ENCODE peak calls at places on chromosomes 13 and 19, in nine cellular contexts. N, D, M, W, B, X, E, A and Y are unnamed samples.

GRCh38 chr13:74218291-74218690 is 84.1 kb upstream of the KLF12 start:
- DNase-seq in M (no peak), W (no peak), D (no peak), E (no peak), N (no peak), B (no peak), X (no peak), A (no peak), Y (no peak)

GRCh38 chr13:45167611-45168554 is 33.0 kb downstream of the KCTD4 start:
- DNase-seq in N (no peak), B (peak; percentile 33), D (peak; percentile 47), M (no peak), X (no peak), A (no peak), E (no peak), W (no peak), Y (no peak)

GRCh38 chr19:49165865-49166301 is 8.3 kb downstream of the TRPM4 start:
- DNase-seq in W (no peak), B (no peak), N (no peak), D (no peak), X (no peak), E (no peak), M (no peak), A (no peak), Y (no peak)

GRCh38 chr19:29324717-29325116 is 111.8 kb upstream of the UQCRFS1 start:
- DNase-seq in D (no peak), N (no peak), E (no peak), A (no peak), X (no peak), W (no peak), M (no peak), B (no peak), Y (no peak)

GRCh38 chr19:35703343-35703742 is 1.0 kb upstream of the ZBTB32 start:
- DNase-seq in W (no peak), E (no peak), N (no peak), B (peak; percentile 23), D (no peak), A (no peak), X (no peak), M (no peak), Y (no peak)

GRCh38 chr19:19538767-19539166 is 702 bp downstream of the CILP2 start:
- DNase-seq in D (no peak), W (no peak), A (peak; percentile 43), X (no peak), E (no peak), M (no peak), N (no peak), B (peak; percentile 36), Y (no peak)

GRCh38 chr13:42497798-42498197 is 76.2 kb upstream of the TNFSF11 start:
- DNase-seq in E (no peak), N (no peak), M (no peak), W (peak; percentile 32), A (no peak), X (no peak), D (no peak), B (no peak), Y (peak; percentile 65)

GRCh38 chr13:92838786-92839185 is 387.8 kb upstream of the GPC6 start:
- DNase-seq in W (peak; percentile 91), D (no peak), B (no peak), N (no peak), X (no peak), E (no peak), M (no peak), A (no peak), Y (peak; percentile 97)

GRCh38 chr13:72342364-72342763 is 385.1 kb downstream of the MZT1 start:
- DNase-seq in N (no peak), M (no peak), D (no peak), X (no peak), B (no peak), A (no peak), W (no peak), E (no peak), Y (no peak)

GRCh38 chr13:29511980-29512379 is 83.5 kb downstream of the SLC7A1 start:
- DNase-seq in B (no peak), X (no peak), D (no peak), E (no peak), W (no peak), N (no peak), A (no peak), M (peak; percentile 84), Y (no peak)

GRCh38 chr13:108269601-108270328 is at the start of gene TNFSF13B:
- DNase-seq in M (no peak), D (peak; percentile 30), B (peak; percentile 74), A (peak; percentile 83), W (no peak), E (peak; percentile 60), N (peak; percentile 17), X (peak; percentile 17), Y (no peak)

GRCh38 chr19:8592231-8593009 is 15.2 kb upstream of the MYO1F start:
- DNase-seq in W (peak; percentile 94), E (peak; percentile 82), A (no peak), X (peak; percentile 47), N (peak; percentile 94), M (peak; percentile 99), B (peak; percentile 99), D (peak; percentile 98), Y (peak; percentile 44)

GRCh38 chr13:99990045-99990977 is 8.7 kb downstream of the ZIC2 start:
- DNase-seq in W (no peak), B (peak; percentile 88), X (no peak), N (no peak), M (no peak), A (peak; percentile 88), D (no peak), E (no peak), Y (no peak)

GRCh38 chr19:46975918-46976782 is 43.5 kb upstream of the NPAS1 start:
- DNase-seq in M (peak; percentile 92), D (peak; percentile 97), E (peak; percentile 66), A (no peak), X (no peak), N (no peak), B (peak; percentile 97), W (peak; percentile 94), Y (peak; percentile 87)

GRCh38 chr19:19137556-19138109 is 645 bp downstream of the TMEM161A start:
- DNase-seq in B (no peak), N (no peak), M (no peak), E (no peak), W (no peak), A (no peak), D (no peak), X (no peak), Y (no peak)

GRCh38 chr13:20461481-20461859 is 64.2 kb downstream of the CRYL1 start:
- DNase-seq in A (no peak), E (no peak), N (no peak), M (no peak), D (no peak), B (peak; percentile 46), W (peak; percentile 27), X (no peak), Y (peak; percentile 64)

GRCh38 chr19:34172661-34173144 is 399 bp downstream of the LSM14A start:
- DNase-seq in D (peak; percentile 30), A (peak; percentile 53), N (no peak), W (no peak), M (no peak), X (no peak), E (no peak), B (no peak), Y (no peak)

GRCh38 chr19:43425567-43426392 is 11.1 kb downstream of the TEX101 start:
- DNase-seq in B (peak; percentile 46), A (peak; percentile 76), N (no peak), D (no peak), X (no peak), M (no peak), W (no peak), E (peak; percentile 87), Y (no peak)

GRCh38 chr19:4801085-4801619 is 9.6 kb downstream of the FEM1A start:
- DNase-seq in B (no peak), X (no peak), M (no peak), A (no peak), N (no peak), D (no peak), W (no peak), E (no peak), Y (no peak)